ENCODE peak calls at places on chromosomes 11 and 22, in four cellular contexts. E is A549, V is H1, T is HepG2. H is an unnamed sample.

GRCh38 chr11:959027-959426 is 33.4 kb downstream of the AP2A2 start:
- DNase-seq in E (no peak), T (no peak), V (no peak), H (no peak)

GRCh38 chr22:23219787-23220484 is 39.6 kb downstream of the BCR start:
- DNase-seq in V (no peak), T (no peak), E (no peak), H (peak; percentile 94)

GRCh38 chr11:2886191-2886894 is 768 bp upstream of the CDKN1C start:
- DNase-seq in E (no peak), V (no peak), T (no peak), H (no peak)

GRCh38 chr11:42172441-42172840 is 713.0 kb upstream of the LRRC4C start:
- DNase-seq in V (no peak), T (no peak), E (no peak), H (no peak)

GRCh38 chr11:4496555-4497248 is 14.3 kb downstream of the OR52K1 start:
- DNase-seq in T (no peak), V (no peak), E (no peak), H (no peak)

GRCh38 chr11:131595812-131596211 is 225.4 kb downstream of the NTM start:
- DNase-seq in E (no peak), V (no peak), T (no peak), H (no peak)

GRCh38 chr11:3809624-3809928 is 1.2 kb downstream of the PGAP2 start:
- DNase-seq in V (no peak), T (no peak), E (no peak), H (no peak)

GRCh38 chr11:8732748-8733241 is 50.2 kb downstream of the RPL27A start:
- DNase-seq in E (no peak), T (no peak), V (no peak), H (no peak)

GRCh38 chr11:9568854-9569587 is 4.4 kb upstream of the WEE1 start:
- DNase-seq in E (peak; percentile 90), V (no peak), T (peak; percentile 97), H (peak; percentile 24)

GRCh38 chr11:44779736-44780520 is 53.2 kb downstream of the TSPAN18 start:
- DNase-seq in V (no peak), T (no peak), E (no peak), H (no peak)

GRCh38 chr22:24450600-24450999 is 23.2 kb downstream of the ADORA2A start:
- DNase-seq in T (no peak), V (no peak), E (no peak), H (no peak)

GRCh38 chr11:104522650-104523049 is 358.7 kb upstream of the PDGFD start:
- DNase-seq in T (peak; percentile 0), V (no peak), E (no peak), H (no peak)

GRCh38 chr22:42561856-42562255 is 8.1 kb downstream of the SERHL2 start:
- DNase-seq in T (no peak), V (no peak), E (no peak), H (no peak)

GRCh38 chr22:39318507-39319283 is 728 bp downstream of the RPL3 start:
- DNase-seq in T (no peak), E (no peak), V (no peak), H (no peak)

GRCh38 chr11:63767415-63768231 is 952 bp downstream of the ZFTA start:
- DNase-seq in V (peak; percentile 81), T (peak; percentile 49), E (peak; percentile 57), H (peak; percentile 89)

GRCh38 chr11:561148-562003 is 606 bp downstream of the RASSF7 start:
- DNase-seq in E (peak; percentile 81), V (no peak), T (peak; percentile 87), H (peak; percentile 67)

GRCh38 chr22:40211481-40212052 is 33.8 kb downstream of the TNRC6B start:
- DNase-seq in E (no peak), T (no peak), V (no peak), H (no peak)

GRCh38 chr11:107014871-107015270 is 3.4 kb downstream of the GUCY1A2 start:
- DNase-seq in V (no peak), E (no peak), T (no peak), H (no peak)

GRCh38 chr11:117096140-117096972 is 1.9 kb downstream of the SIK3 start:
- DNase-seq in T (peak; percentile 78), V (peak; percentile 21), E (peak; percentile 56), H (peak; percentile 92)

GRCh38 chr11:128501576-128502549 is 85.5 kb downstream of the ETS1 start:
- DNase-seq in T (no peak), V (no peak), E (no peak), H (peak; percentile 46)
- TF ChIP-seq MAX in T (no peak), V (no peak), E (no peak), H (no peak)

DNA sequence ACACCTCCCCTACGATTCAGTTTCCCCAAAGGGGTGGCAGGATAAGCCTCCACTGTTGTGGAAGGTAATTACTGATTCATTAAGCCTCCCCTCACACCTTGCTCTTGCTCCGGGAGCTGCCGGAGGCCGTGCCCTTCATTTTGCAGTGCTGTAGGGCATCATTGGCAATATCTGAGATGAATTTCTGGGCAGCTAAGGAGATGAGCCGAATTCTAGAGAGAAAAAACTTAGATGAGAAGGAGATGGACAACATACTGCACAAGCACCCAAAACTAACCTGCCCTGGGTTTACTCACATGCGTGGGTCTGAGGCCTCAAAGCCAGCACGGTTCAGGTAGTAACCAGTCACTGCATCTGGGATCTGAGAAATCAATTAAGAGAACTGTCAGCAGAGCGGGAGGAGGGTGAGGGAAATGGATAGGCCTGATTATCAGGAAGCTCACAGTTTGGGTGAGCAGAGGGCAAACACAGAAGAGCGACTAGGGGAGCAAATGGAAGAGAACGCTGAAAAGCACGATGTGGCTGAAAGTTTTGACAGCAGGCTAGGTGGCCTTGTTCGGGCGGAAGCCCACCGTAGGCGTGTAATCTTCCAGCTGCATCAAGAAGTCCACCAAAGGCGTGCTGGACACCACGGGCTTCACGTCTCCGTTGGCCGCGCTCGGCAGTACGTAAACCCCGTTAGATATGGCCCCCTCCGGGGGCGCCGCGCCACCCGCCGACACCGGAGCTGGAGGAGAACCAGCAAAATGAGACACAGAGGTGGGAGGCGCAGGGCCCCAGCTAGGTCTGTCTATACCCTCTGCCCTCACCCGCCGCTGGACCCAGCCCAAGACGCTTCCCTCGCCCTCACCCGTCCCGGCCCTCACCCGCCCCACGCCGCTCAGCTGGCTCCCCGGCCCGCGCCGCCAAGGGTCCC is 666 bp downstream of the TAF10 start:
- DNase-seq in V (no peak), E (no peak), T (no peak), H (peak; percentile 50)
- TF ChIP-seq POLR2A in V (no peak), E (no peak), T (no peak), H (no peak)

DNA sequence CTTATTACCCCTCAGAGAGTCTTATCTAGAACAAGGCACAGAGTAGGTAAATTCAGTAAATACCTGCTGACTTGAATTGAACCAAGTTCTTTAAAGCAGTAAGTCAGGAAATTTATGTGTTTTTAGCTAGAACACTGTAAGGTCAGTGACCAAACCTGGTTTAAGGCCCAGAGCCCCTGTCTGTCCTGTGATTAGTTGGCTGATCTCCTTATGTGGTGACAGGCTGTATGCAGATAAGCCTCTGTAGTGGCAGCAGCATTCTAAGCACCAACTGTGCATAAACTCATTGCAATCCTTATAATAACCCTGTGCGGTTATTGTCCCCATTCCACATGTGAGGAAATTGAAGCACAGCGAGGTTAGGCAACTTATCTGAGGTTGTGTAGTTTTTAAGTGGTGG is 40.5 kb downstream of the FBXO7 start:
- DNase-seq in V (no peak), T (no peak), E (no peak), H (no peak)
- H3K4me3 ChIP-seq in V (no peak overlapping the region), T (no peak overlapping the region), E (no peak overlapping the region), H (no peak overlapping the region)

DNA sequence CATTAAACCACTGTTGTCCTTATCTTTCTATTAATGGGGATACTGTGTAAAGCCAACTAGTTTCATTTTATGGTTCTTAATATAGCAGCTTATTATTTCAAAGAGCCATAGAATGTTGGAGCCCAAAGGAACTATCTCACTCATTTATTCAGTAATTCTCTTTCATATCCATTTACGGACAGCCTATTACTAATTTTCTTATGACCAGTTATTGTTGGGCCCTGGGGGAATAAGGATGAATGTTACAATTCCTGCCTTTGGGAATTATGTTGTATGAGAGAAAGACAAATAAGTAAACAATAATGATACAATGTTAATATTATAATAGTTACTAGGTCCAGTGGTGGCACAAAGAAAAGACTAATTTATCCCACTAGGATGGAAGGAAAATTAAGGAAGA is 52.4 kb downstream of the AAMDC start:
- DNase-seq in V (no peak), T (no peak), E (no peak), H (no peak)
- TF ChIP-seq MAX in V (no peak), T (no peak), E (no peak), H (no peak)

H was measured in NB4.